ENCODE peak calls at places on chromosomes 13 and 19, in nine cellular contexts. T is GDM1; L is progenitor cell of endocrine pancreas; Q is activated CD4-positive, CD25-positive, alpha-beta regulatory T cell treated with anti-CD3 and anti-CD28 coated beads, Interleukin-2, amount 50 U/mL, for 16 hours; X is right cardiac atrium; Z is AG04450; P is nephron progenitor cell; K is type B pancreatic cell; S is hypothalamus. G is an unnamed sample.

GRCh38 chr13:52862358-52863206 is 14.1 kb upstream of the PCDH8 start:
- DNase-seq in T (peak), S (peak), X (peak), Q (no peak), Z (no peak), P (peak), K (no peak), L (peak), G (no peak)

GRCh38 chr13:51895906-51896888 is 34.4 kb downstream of the CCDC70 start:
- DNase-seq in L (peak), P (peak), T (peak), X (peak), S (peak), Q (peak), Z (peak), K (no peak), G (peak)

GRCh38 chr13:87087741-87088140 is 583.4 kb upstream of the SLITRK5 start:
- DNase-seq in T (no peak), Q (no peak), L (no peak), P (no peak), Z (no peak), S (no peak), X (no peak), K (no peak), G (no peak)

GRCh38 chr13:44703371-44703770 is 127.2 kb upstream of the TSC22D1 start:
- DNase-seq in K (no peak), Z (no peak), Q (no peak), L (no peak), X (no peak), S (no peak), P (no peak), T (no peak), G (no peak)

GRCh38 chr19:19137556-19138109 is 645 bp downstream of the TMEM161A start:
- DNase-seq in L (no peak), P (no peak), S (no peak), X (peak), T (no peak), Q (no peak), Z (no peak), K (no peak), G (no peak)

GRCh38 chr19:48481846-48482639 is 12.9 kb downstream of the CYTH2 start:
- DNase-seq in P (no peak), S (no peak), Z (no peak), X (no peak), K (no peak), L (no peak), Q (no peak), T (no peak), G (no peak)

GRCh38 chr19:53182202-53182601 is 11.0 kb downstream of the ZNF665 start:
- DNase-seq in Q (no peak), S (no peak), Z (no peak), P (no peak), L (no peak), T (no peak), X (no peak), K (no peak), G (no peak)

GRCh38 chr19:40264314-40265054 is 20.7 kb downstream of the AKT2 start:
- DNase-seq in Q (no peak), L (no peak), Z (no peak), P (no peak), K (no peak), S (no peak), X (peak), T (no peak), G (no peak)

GRCh38 chr19:40210919-40211318 is 7.3 kb downstream of the TTC9B start:
- DNase-seq in X (no peak), S (no peak), T (no peak), P (no peak), Z (no peak), Q (no peak), L (no peak), K (no peak), G (no peak)

GRCh38 chr13:74794582-74794981 is 660.4 kb upstream of the KLF12 start:
- DNase-seq in X (no peak), P (no peak), K (no peak), Q (no peak), T (no peak), S (no peak), Z (no peak), L (no peak), G (no peak)

GRCh38 chr19:47271949-47272348 is 2.7 kb upstream of the INAFM1 start:
- DNase-seq in X (no peak), Q (no peak), P (no peak), L (no peak), T (no peak), S (no peak), K (no peak), Z (no peak), G (no peak)

GRCh38 chr13:48160879-48161278 is 66.0 kb upstream of the MED4 start:
- DNase-seq in L (no peak), Q (no peak), T (no peak), S (no peak), K (no peak), X (peak), Z (no peak), P (no peak), G (peak)

GRCh38 chr19:7870571-7871279 is 3.5 kb downstream of the PRR36 start:
- DNase-seq in Z (no peak), L (no peak), P (peak), T (peak), X (peak), K (peak), S (no peak), Q (no peak), G (peak)

GRCh38 chr19:7471696-7472620 is 16.9 kb downstream of the PEX11G start:
- DNase-seq in Z (no peak), Q (no peak), S (no peak), L (no peak), X (no peak), P (no peak), K (no peak), T (no peak), G (no peak)

GRCh38 chr19:48835734-48836088 is 580 bp downstream of the HSD17B14 start:
- DNase-seq in S (peak), X (peak), Q (peak), T (peak), Z (no peak), L (peak), K (peak), P (peak), G (peak)

GRCh38 chr19:55857149-55857548 is 20.8 kb downstream of the NLRP4 start:
- DNase-seq in Q (no peak), K (no peak), Z (no peak), P (no peak), T (peak), X (no peak), S (no peak), L (no peak), G (no peak)

GRCh38 chr19:18946335-18946734 is 5.3 kb upstream of the HOMER3 start:
- DNase-seq in L (no peak), Z (no peak), P (no peak), K (no peak), Q (no peak), S (no peak), X (no peak), T (no peak), G (no peak)

GRCh38 chr19:2253106-2254051 is 2.8 kb downstream of the JSRP1 start:
- DNase-seq in X (peak), P (peak), K (peak), Q (no peak), L (no peak), Z (no peak), S (no peak), T (no peak), G (no peak)

GRCh38 chr19:49361438-49362047 is 673 bp downstream of the TEAD2 start:
- DNase-seq in S (no peak), P (peak), X (peak), T (no peak), L (peak), K (peak), Z (peak), Q (no peak), G (no peak)

GRCh38 chr19:3142292-3142670 is 6.4 kb downstream of the GNA15 start:
- DNase-seq in P (no peak), S (no peak), Q (no peak), T (no peak), Z (peak), K (no peak), L (no peak), X (no peak), G (peak)

GRCh38 chr13:98297043-98297442 is 120.0 kb upstream of the RNF113B start:
- DNase-seq in T (no peak), X (no peak), L (no peak), Q (no peak), S (no peak), Z (no peak), K (no peak), P (no peak), G (no peak)

GRCh38 chr13:91017669-91018053 is 329.8 kb upstream of the MIR17HG start:
- DNase-seq in Q (no peak), P (no peak), S (no peak), T (no peak), Z (no peak), X (peak), K (no peak), L (no peak), G (no peak)

GRCh38 chr19:9914001-9914314 is 22.4 kb downstream of the OLFM2 start:
- DNase-seq in K (no peak), S (no peak), Z (no peak), L (peak), P (no peak), X (no peak), T (no peak), Q (no peak), G (no peak)

GRCh38 chr19:32287086-32287485 is 58.3 kb upstream of the ZNF507 start:
- DNase-seq in T (no peak), L (no peak), P (no peak), S (no peak), K (no peak), X (no peak), Z (no peak), Q (no peak), G (no peak)

GRCh38 chr13:79541426-79542049 is 60.6 kb downstream of the NDFIP2 start:
- DNase-seq in P (peak), X (no peak), K (no peak), Z (peak), L (no peak), Q (no peak), T (no peak), S (no peak), G (no peak)

GRCh38 chr19:35444735-35445134 is 3.3 kb upstream of the FFAR2 start:
- DNase-seq in Z (no peak), S (no peak), P (no peak), X (no peak), K (no peak), L (no peak), T (no peak), Q (no peak), G (no peak)

GRCh38 chr19:49847731-49848696 is 2.9 kb upstream of the PTOV1 start:
- DNase-seq in K (no peak), X (peak), Z (peak), T (no peak), Q (no peak), L (no peak), S (no peak), P (no peak), G (no peak)

GRCh38 chr19:38970664-38971532 is 4.6 kb downstream of the FBXO17 start:
- DNase-seq in L (no peak), Q (no peak), X (no peak), T (no peak), K (no peak), P (no peak), S (no peak), Z (no peak), G (no peak)

GRCh38 chr13:76764429-76764828 is 121.8 kb downstream of the KCTD12 start:
- DNase-seq in S (no peak), X (peak), Z (no peak), K (no peak), Q (no peak), L (no peak), P (peak), T (peak), G (no peak)

GRCh38 chr13:90531744-90532143 is 815.7 kb upstream of the MIR17HG start:
- DNase-seq in S (no peak), Q (no peak), L (no peak), K (no peak), P (no peak), X (no peak), Z (no peak), T (no peak), G (no peak)

GRCh38 chr19:38691938-38692457 is 44.5 kb downstream of the ACTN4 start:
- DNase-seq in Q (no peak), P (no peak), Z (peak), K (no peak), T (no peak), L (no peak), X (peak), S (no peak), G (no peak)

GRCh38 chr19:45156231-45156630 is 4.6 kb downstream of the NKPD1 start:
- DNase-seq in K (no peak), X (no peak), T (no peak), Z (no peak), Q (no peak), P (no peak), S (no peak), L (no peak), G (no peak)

GRCh38 chr19:32651729-32652140 is 23.2 kb downstream of the ANKRD27 start:
- DNase-seq in K (no peak), Z (no peak), Q (no peak), S (peak), T (no peak), P (peak), L (no peak), X (peak), G (no peak)

G was measured in stimulated activated CD4-positive, alpha-beta T cell treated with anti-CD3 and anti-CD28 coated beads, Interleukin-12 subunit alpha, Interleukin-12 subunit beta, amount 100 ng/mL, for 24 hours.